ENCODE peak calls at places on chromosomes 12 and 14, in four cellular contexts. One of them, this sample, is unnamed.

GRCh38 chr14:94021001-94021400 is 5.1 kb upstream of the OTUB2 start:
- DNase-seq in endothelial cell of umbilical vein: no peak
- DNase-seq in SK-N-SH: no peak
- DNase-seq in BJ: no peak
- DNase-seq in this sample: peak; percentile 54

GRCh38 chr12:19186722-19187661 is 57.5 kb downstream of the PLEKHA5 start:
- DNase-seq in BJ: no peak
- DNase-seq in endothelial cell of umbilical vein: peak; percentile 71
- DNase-seq in SK-N-SH: peak; percentile 38
- DNase-seq in this sample: peak; percentile 68

GRCh38 chr14:57462551-57462950 is 31.1 kb downstream of the CCDC198 start:
- DNase-seq in endothelial cell of umbilical vein: no peak
- DNase-seq in BJ: no peak
- DNase-seq in SK-N-SH: no peak
- DNase-seq in this sample: peak; percentile 55

GRCh38 chr14:32010561-32011188 is 66.4 kb upstream of the ARHGAP5 start:
- DNase-seq in BJ: peak; percentile 50
- DNase-seq in endothelial cell of umbilical vein: peak; percentile 26
- DNase-seq in SK-N-SH: peak; percentile 17
- DNase-seq in this sample: peak; percentile 95

GRCh38 chr12:97643961-97644360 is 181.4 kb downstream of the RMST start:
- DNase-seq in SK-N-SH: no peak
- DNase-seq in endothelial cell of umbilical vein: no peak
- DNase-seq in BJ: no peak
- DNase-seq in this sample: no peak

GRCh38 chr12:67014642-67015041 is 254.5 kb upstream of the CAND1 start:
- DNase-seq in endothelial cell of umbilical vein: no peak
- DNase-seq in BJ: no peak
- DNase-seq in SK-N-SH: no peak
- DNase-seq in this sample: no peak

GRCh38 chr14:42950363-42950762 is 1343.7 kb downstream of the LRFN5 start:
- DNase-seq in SK-N-SH: no peak
- DNase-seq in endothelial cell of umbilical vein: no peak
- DNase-seq in BJ: no peak
- DNase-seq in this sample: no peak

GRCh38 chr12:96710127-96710745 is 196.8 kb upstream of the NEDD1 start:
- DNase-seq in SK-N-SH: no peak
- DNase-seq in endothelial cell of umbilical vein: no peak
- DNase-seq in BJ: no peak
- DNase-seq in this sample: peak; percentile 63

GRCh38 chr12:47085815-47086252 is 6.1 kb upstream of the AMIGO2 start:
- DNase-seq in endothelial cell of umbilical vein: peak; percentile 77
- DNase-seq in BJ: no peak
- DNase-seq in SK-N-SH: no peak
- DNase-seq in this sample: peak; percentile 79

GRCh38 chr12:108306014-108306501 is 33.1 kb downstream of the CMKLR1 start:
- DNase-seq in BJ: no peak
- DNase-seq in endothelial cell of umbilical vein: peak; percentile 77
- DNase-seq in SK-N-SH: no peak
- DNase-seq in this sample: peak; percentile 53

GRCh38 chr14:44791730-44792129 is 170.0 kb downstream of the KLHL28 start:
- DNase-seq in SK-N-SH: no peak
- DNase-seq in endothelial cell of umbilical vein: no peak
- DNase-seq in BJ: no peak
- DNase-seq in this sample: no peak

GRCh38 chr14:76876076-76876475 is 49.9 kb downstream of the LRRC74A start:
- DNase-seq in endothelial cell of umbilical vein: peak; percentile 68
- DNase-seq in SK-N-SH: peak; percentile 86
- DNase-seq in BJ: no peak
- DNase-seq in this sample: peak; percentile 87

GRCh38 chr14:32047791-32048190 is 29.3 kb upstream of the ARHGAP5 start:
- DNase-seq in BJ: no peak
- DNase-seq in endothelial cell of umbilical vein: no peak
- DNase-seq in SK-N-SH: no peak
- DNase-seq in this sample: peak; percentile 40

GRCh38 chr12:99658950-99659349 is 11.4 kb downstream of the GARIN6 start:
- DNase-seq in endothelial cell of umbilical vein: no peak
- DNase-seq in SK-N-SH: no peak
- DNase-seq in BJ: no peak
- DNase-seq in this sample: peak; percentile 33

GRCh38 chr12:48770756-48771155 is 18.1 kb downstream of the ADCY6 start:
- DNase-seq in endothelial cell of umbilical vein: no peak
- DNase-seq in BJ: no peak
- DNase-seq in SK-N-SH: no peak
- DNase-seq in this sample: no peak

GRCh38 chr12:128387811-128388422 is 120.9 kb downstream of the TMEM132C start:
- DNase-seq in BJ: no peak
- DNase-seq in endothelial cell of umbilical vein: no peak
- DNase-seq in SK-N-SH: peak; percentile 69
- DNase-seq in this sample: peak; percentile 65

GRCh38 chr12:108565976-108566375 is 3.6 kb downstream of the ISCU start:
- DNase-seq in endothelial cell of umbilical vein: peak; percentile 89
- DNase-seq in SK-N-SH: peak; percentile 63
- DNase-seq in BJ: no peak
- DNase-seq in this sample: peak; percentile 96

GRCh38 chr12:113271853-113272561 is 50.7 kb downstream of the TPCN1 start:
- DNase-seq in endothelial cell of umbilical vein: no peak
- DNase-seq in BJ: peak; percentile 52
- DNase-seq in SK-N-SH: peak; percentile 67
- DNase-seq in this sample: no peak

DNA sequence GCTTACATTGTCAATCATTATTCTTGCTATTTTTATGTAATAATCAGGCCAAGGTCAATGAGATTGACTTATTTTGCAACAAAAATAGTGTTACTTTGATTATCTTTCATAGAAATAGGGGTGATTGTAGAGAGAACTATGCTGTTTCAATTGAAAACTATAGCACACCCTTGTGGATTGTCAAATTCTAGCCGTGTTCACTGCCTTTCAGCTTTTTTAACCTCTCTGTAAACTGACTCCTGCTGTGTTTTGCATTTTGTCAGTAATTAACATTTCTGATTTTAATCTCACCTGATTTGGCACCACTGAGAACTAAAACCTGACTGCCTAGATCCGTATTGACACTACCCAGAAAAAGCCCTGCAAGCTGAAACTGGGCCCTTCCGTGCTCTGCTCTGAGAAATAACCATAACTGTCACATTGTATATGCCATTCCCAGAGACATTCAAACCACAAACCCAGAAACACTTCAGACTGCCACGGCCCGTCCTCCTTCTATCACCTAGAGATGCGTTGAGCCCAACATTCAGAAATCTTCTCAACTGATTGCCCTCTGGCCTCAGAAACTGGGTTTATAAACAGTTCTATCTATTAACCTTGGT is 26.6 kb upstream of the ETV6 start:
- DNase-seq in BJ: no peak
- DNase-seq in SK-N-SH: no peak
- DNase-seq in endothelial cell of umbilical vein: no peak
- DNase-seq in this sample: peak; percentile 6
- TF ChIP-seq CTCF in BJ: peak; percentile 27
- TF ChIP-seq CTCF in SK-N-SH: peak; percentile 25
- TF ChIP-seq CTCF in endothelial cell of umbilical vein: peak; percentile 8
- TF ChIP-seq CTCF in this sample: peak; percentile 50

GRCh38 chr14:105064001-105064400 is 1.2 kb downstream of the GPR132 start:
- DNase-seq in endothelial cell of umbilical vein: no peak
- DNase-seq in SK-N-SH: no peak
- DNase-seq in BJ: no peak
- DNase-seq in this sample: no peak

GRCh38 chr14:105061428-105062047 is 3.7 kb downstream of the GPR132 start:
- DNase-seq in BJ: no peak
- DNase-seq in SK-N-SH: no peak
- DNase-seq in endothelial cell of umbilical vein: no peak
- DNase-seq in this sample: no peak

GRCh38 chr14:105064721-105065143 is 498 bp downstream of the GPR132 start:
- DNase-seq in endothelial cell of umbilical vein: no peak
- DNase-seq in SK-N-SH: peak; percentile 44
- DNase-seq in BJ: no peak
- DNase-seq in this sample: peak; percentile 13

GRCh38 chr14:105062048-105062433 is 3.2 kb downstream of the GPR132 start:
- DNase-seq in BJ: no peak
- DNase-seq in SK-N-SH: no peak
- DNase-seq in endothelial cell of umbilical vein: no peak
- DNase-seq in this sample: no peak

GRCh38 chr14:105063041-105063440 is 2.2 kb downstream of the GPR132 start:
- DNase-seq in BJ: no peak
- DNase-seq in SK-N-SH: no peak
- DNase-seq in endothelial cell of umbilical vein: no peak
- DNase-seq in this sample: no peak
- H3K4me3 ChIP-seq in BJ: no peak overlapping the region
- H3K4me3 ChIP-seq in SK-N-SH: no peak overlapping the region
- H3K4me3 ChIP-seq in endothelial cell of umbilical vein: no peak overlapping the region
- H3K4me3 ChIP-seq in this sample: no peak overlapping the region

GRCh38 chr14:54310151-54310851 is 86.5 kb upstream of the CDKN3 start:
- DNase-seq in SK-N-SH: no peak
- DNase-seq in endothelial cell of umbilical vein: no peak
- DNase-seq in BJ: no peak
- DNase-seq in this sample: peak; percentile 78
- H3K27me3 ChIP-seq in SK-N-SH: peaks cover 12% of the 10 kb centered on the region
- H3K27me3 ChIP-seq in endothelial cell of umbilical vein: no peaks in the 10 kb centered on the region
- H3K27me3 ChIP-seq in BJ: peaks cover 8% of the 10 kb centered on the region
- H3K27me3 ChIP-seq in this sample: no peaks in the 10 kb centered on the region

GRCh38 chr12:85644508-85644907 is 191.7 kb downstream of the RASSF9 start:
- DNase-seq in endothelial cell of umbilical vein: no peak
- DNase-seq in BJ: no peak
- DNase-seq in SK-N-SH: no peak
- DNase-seq in this sample: no peak

GRCh38 chr12:85641796-85642195 is 194.4 kb downstream of the RASSF9 start:
- DNase-seq in SK-N-SH: no peak
- DNase-seq in BJ: no peak
- DNase-seq in endothelial cell of umbilical vein: no peak
- DNase-seq in this sample: peak; percentile 59

GRCh38 chr12:85642288-85642687 is 193.9 kb downstream of the RASSF9 start:
- DNase-seq in endothelial cell of umbilical vein: no peak
- DNase-seq in SK-N-SH: no peak
- DNase-seq in BJ: no peak
- DNase-seq in this sample: no peak

GRCh38 chr12:85642810-85643209 is 193.4 kb downstream of the RASSF9 start:
- DNase-seq in BJ: no peak
- DNase-seq in SK-N-SH: no peak
- DNase-seq in endothelial cell of umbilical vein: no peak
- DNase-seq in this sample: peak; percentile 45

DNA sequence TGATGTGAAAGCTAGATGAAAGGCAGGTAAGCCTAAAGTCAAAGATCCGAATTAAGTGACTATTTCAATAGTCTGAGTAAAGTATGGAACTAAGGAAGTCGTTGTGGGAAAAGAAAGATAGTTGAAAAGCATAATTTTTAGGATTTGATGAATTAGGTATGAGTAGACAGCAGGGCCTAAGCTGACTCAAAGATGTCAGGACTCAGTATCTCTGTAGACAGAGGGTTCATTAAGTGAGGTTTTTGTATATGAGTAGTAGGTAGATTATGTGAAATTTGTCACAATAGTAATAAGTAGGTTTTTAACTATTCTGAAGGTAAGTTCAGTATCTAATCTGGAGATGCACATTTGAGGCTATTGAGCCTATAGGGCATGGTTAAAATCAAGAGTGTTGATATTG is 196.4 kb downstream of the RASSF9 start:
- DNase-seq in endothelial cell of umbilical vein: no peak
- DNase-seq in BJ: no peak
- DNase-seq in SK-N-SH: no peak
- DNase-seq in this sample: peak; percentile 55
- TF ChIP-seq CTCF in endothelial cell of umbilical vein: no peak
- TF ChIP-seq CTCF in BJ: no peak
- TF ChIP-seq CTCF in SK-N-SH: no peak
- TF ChIP-seq CTCF in this sample: no peak

DNA sequence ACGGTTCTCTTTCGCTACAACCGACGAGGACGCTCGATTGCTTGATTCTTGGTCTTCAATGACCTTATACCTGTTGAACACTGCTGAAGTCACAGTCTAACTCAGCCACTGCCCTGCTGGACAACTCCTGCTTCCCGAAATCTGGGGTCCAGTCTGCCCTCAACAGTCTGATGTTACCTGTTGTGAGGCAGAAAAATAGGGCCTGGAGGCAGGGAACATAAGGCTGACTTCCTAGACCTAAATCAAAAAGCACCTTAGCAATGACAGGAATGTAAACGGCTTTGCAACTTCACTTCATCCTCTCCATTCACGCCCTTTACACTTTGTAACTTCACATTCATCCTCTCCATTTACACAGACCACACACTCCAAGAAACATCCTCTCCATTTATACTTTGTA is 597 bp upstream of the GLTP start:
- DNase-seq in BJ: no peak
- DNase-seq in SK-N-SH: no peak
- DNase-seq in endothelial cell of umbilical vein: peak; percentile 14
- DNase-seq in this sample: peak; percentile 30
- H3K4me3 ChIP-seq in BJ: peak overlapping the region; percentile 57
- H3K4me3 ChIP-seq in SK-N-SH: peak overlapping the region; percentile 82
- H3K4me3 ChIP-seq in endothelial cell of umbilical vein: peak overlapping the region; percentile 40
- H3K4me3 ChIP-seq in this sample: peak overlapping the region; percentile 71

GRCh38 chr14:99286761-99287160 is 14.8 kb upstream of the BCL11B start:
- DNase-seq in SK-N-SH: no peak
- DNase-seq in BJ: no peak
- DNase-seq in endothelial cell of umbilical vein: no peak
- DNase-seq in this sample: no peak
- H3K27me3 ChIP-seq in SK-N-SH: peaks cover 56% of the 10 kb centered on the region
- H3K27me3 ChIP-seq in BJ: no peaks in the 10 kb centered on the region
- H3K27me3 ChIP-seq in endothelial cell of umbilical vein: no peaks in the 10 kb centered on the region
- H3K27me3 ChIP-seq in this sample: peaks cover 77% of the 10 kb centered on the region

GRCh38 chr12:7019043-7019569 is 830 bp upstream of the LPCAT3 start:
- DNase-seq in endothelial cell of umbilical vein: no peak
- DNase-seq in BJ: no peak
- DNase-seq in SK-N-SH: no peak
- DNase-seq in this sample: no peak
- TF ChIP-seq CTCF in endothelial cell of umbilical vein: no peak
- TF ChIP-seq CTCF in BJ: no peak
- TF ChIP-seq CTCF in SK-N-SH: no peak
- TF ChIP-seq CTCF in this sample: no peak

GRCh38 chr12:25976289-25976688 is 17.8 kb downstream of the RASSF8 start:
- DNase-seq in BJ: no peak
- DNase-seq in SK-N-SH: no peak
- DNase-seq in endothelial cell of umbilical vein: no peak
- DNase-seq in this sample: no peak
- H3K4me3 ChIP-seq in BJ: no peak overlapping the region
- H3K4me3 ChIP-seq in SK-N-SH: no peak overlapping the region
- H3K4me3 ChIP-seq in endothelial cell of umbilical vein: no peak overlapping the region
- H3K4me3 ChIP-seq in this sample: no peak overlapping the region

DNA sequence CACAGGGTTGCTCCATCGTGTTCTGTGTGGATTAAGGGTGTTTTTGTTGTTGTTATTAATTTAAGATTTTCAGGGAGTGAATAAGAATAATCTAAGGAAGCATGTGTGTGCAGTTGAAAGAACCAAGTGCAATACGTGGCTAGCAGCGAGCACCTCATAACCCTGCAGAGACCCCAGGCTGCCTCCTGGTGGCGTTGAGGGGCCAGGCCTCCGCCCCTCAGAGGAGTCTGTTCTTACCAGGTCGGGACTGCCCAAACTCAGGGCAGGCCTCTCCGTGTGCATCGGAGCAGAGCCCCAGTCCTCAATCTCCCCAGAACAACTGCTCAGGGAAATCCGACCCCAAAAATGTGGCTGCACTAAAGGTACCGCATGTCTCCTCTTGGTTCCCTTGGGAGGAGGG is 36.8 kb downstream of the IL31 start:
- DNase-seq in endothelial cell of umbilical vein: no peak
- DNase-seq in BJ: no peak
- DNase-seq in SK-N-SH: no peak
- DNase-seq in this sample: no peak
- H3K27me3 ChIP-seq in endothelial cell of umbilical vein: no peaks in the 10 kb centered on the region
- H3K27me3 ChIP-seq in BJ: no peaks in the 10 kb centered on the region
- H3K27me3 ChIP-seq in SK-N-SH: no peaks in the 10 kb centered on the region
- H3K27me3 ChIP-seq in this sample: no peaks in the 10 kb centered on the region

This sample was measured in PC-3.